ENCODE peak calls at places on chromosomes 13 and 19, in five cellular contexts. One of them, this sample, is unnamed.

GRCh38 chr19:4524808-4525562 is 6.7 kb upstream of the PLIN4 start:
- DNase-seq in stimulated activated CD4-positive, alpha-beta T cell treated with anti-CD3 and anti-CD28 coated beads, Interleukin-2, amount 100 ng/mL, for 48 hours: peak; percentile 68
- DNase-seq in foreskin fibroblast: no peak
- DNase-seq in astrocyte of the spinal cord: peak; percentile 31
- DNase-seq in CD4-positive, alpha-beta T cell: peak; percentile 67
- DNase-seq in this sample: peak; percentile 33

GRCh38 chr19:49556412-49557398 is 23.7 kb downstream of the NOSIP start:
- DNase-seq in foreskin fibroblast: no peak
- DNase-seq in CD4-positive, alpha-beta T cell: no peak
- DNase-seq in astrocyte of the spinal cord: no peak
- DNase-seq in stimulated activated CD4-positive, alpha-beta T cell treated with anti-CD3 and anti-CD28 coated beads, Interleukin-2, amount 100 ng/mL, for 48 hours: no peak
- DNase-seq in this sample: no peak

GRCh38 chr19:18541992-18542935 is 1.1 kb downstream of the FKBP8 start:
- DNase-seq in astrocyte of the spinal cord: no peak
- DNase-seq in stimulated activated CD4-positive, alpha-beta T cell treated with anti-CD3 and anti-CD28 coated beads, Interleukin-2, amount 100 ng/mL, for 48 hours: no peak
- DNase-seq in foreskin fibroblast: no peak
- DNase-seq in CD4-positive, alpha-beta T cell: no peak
- DNase-seq in this sample: no peak

GRCh38 chr13:91273675-91274074 is 73.8 kb upstream of the MIR17HG start:
- DNase-seq in foreskin fibroblast: no peak
- DNase-seq in CD4-positive, alpha-beta T cell: no peak
- DNase-seq in stimulated activated CD4-positive, alpha-beta T cell treated with anti-CD3 and anti-CD28 coated beads, Interleukin-2, amount 100 ng/mL, for 48 hours: no peak
- DNase-seq in astrocyte of the spinal cord: no peak
- DNase-seq in this sample: no peak

GRCh38 chr19:12494260-12494860 is 9.7 kb upstream of the ZNF709 start:
- DNase-seq in CD4-positive, alpha-beta T cell: no peak
- DNase-seq in stimulated activated CD4-positive, alpha-beta T cell treated with anti-CD3 and anti-CD28 coated beads, Interleukin-2, amount 100 ng/mL, for 48 hours: no peak
- DNase-seq in foreskin fibroblast: no peak
- DNase-seq in astrocyte of the spinal cord: no peak
- DNase-seq in this sample: no peak

GRCh38 chr19:23777216-23777615 is 18.5 kb upstream of the ZNF681 start:
- DNase-seq in stimulated activated CD4-positive, alpha-beta T cell treated with anti-CD3 and anti-CD28 coated beads, Interleukin-2, amount 100 ng/mL, for 48 hours: no peak
- DNase-seq in astrocyte of the spinal cord: no peak
- DNase-seq in foreskin fibroblast: no peak
- DNase-seq in CD4-positive, alpha-beta T cell: no peak
- DNase-seq in this sample: no peak

GRCh38 chr19:51461723-51462161 is 3.5 kb upstream of the SIGLEC8 start:
- DNase-seq in CD4-positive, alpha-beta T cell: no peak
- DNase-seq in stimulated activated CD4-positive, alpha-beta T cell treated with anti-CD3 and anti-CD28 coated beads, Interleukin-2, amount 100 ng/mL, for 48 hours: no peak
- DNase-seq in astrocyte of the spinal cord: no peak
- DNase-seq in foreskin fibroblast: no peak
- DNase-seq in this sample: no peak

GRCh38 chr19:45218887-45219780 is 26.1 kb downstream of the EXOC3L2 start:
- DNase-seq in CD4-positive, alpha-beta T cell: no peak
- DNase-seq in foreskin fibroblast: no peak
- DNase-seq in astrocyte of the spinal cord: no peak
- DNase-seq in stimulated activated CD4-positive, alpha-beta T cell treated with anti-CD3 and anti-CD28 coated beads, Interleukin-2, amount 100 ng/mL, for 48 hours: no peak
- DNase-seq in this sample: no peak

GRCh38 chr19:48456864-48457263 is 1.5 kb downstream of the KCNJ14 start:
- DNase-seq in CD4-positive, alpha-beta T cell: no peak
- DNase-seq in foreskin fibroblast: no peak
- DNase-seq in stimulated activated CD4-positive, alpha-beta T cell treated with anti-CD3 and anti-CD28 coated beads, Interleukin-2, amount 100 ng/mL, for 48 hours: no peak
- DNase-seq in astrocyte of the spinal cord: no peak
- DNase-seq in this sample: no peak

GRCh38 chr19:17302391-17303166 is 646 bp downstream of the ABHD8 start:
- DNase-seq in foreskin fibroblast: no peak
- DNase-seq in CD4-positive, alpha-beta T cell: peak; percentile 19
- DNase-seq in stimulated activated CD4-positive, alpha-beta T cell treated with anti-CD3 and anti-CD28 coated beads, Interleukin-2, amount 100 ng/mL, for 48 hours: no peak
- DNase-seq in astrocyte of the spinal cord: no peak
- DNase-seq in this sample: no peak

GRCh38 chr13:102141625-102142472 is 260.0 kb downstream of the FGF14 start:
- DNase-seq in astrocyte of the spinal cord: peak; percentile 46
- DNase-seq in foreskin fibroblast: peak; percentile 25
- DNase-seq in stimulated activated CD4-positive, alpha-beta T cell treated with anti-CD3 and anti-CD28 coated beads, Interleukin-2, amount 100 ng/mL, for 48 hours: no peak
- DNase-seq in CD4-positive, alpha-beta T cell: no peak
- DNase-seq in this sample: no peak

This sample was measured in T-cell.